ENCODE peak calls at places on chromosome 19, in five cellular contexts. W is activated CD4-positive, alpha-beta T cell treated with anti-CD3 and anti-CD28 coated beads, Interleukin-2, amount 50 U/mL, for 24 hours; G is RPMI7951; F is fibroblast of mammary gland; L is IMR-90. B is an unnamed sample.
A peak's percentile ranks its signal among the peaks of the same experiment; 100 is the strongest.

GRCh38 chr19:1825909-1826556 is 14.0 kb upstream of the ATP8B3 start:
- DNase-seq in W (peak; percentile 67), G (peak; percentile 50), F (peak; percentile 61), L (peak; percentile 56), B (peak; percentile 62)

GRCh38 chr19:32041681-32042292 is 303.6 kb upstream of the ZNF507 start:
- DNase-seq in W (no peak), G (peak; percentile 12), F (peak; percentile 31), L (peak; percentile 31), B (no peak)

GRCh38 chr19:41354343-41354974 is 737 bp upstream of the TGFB1 start:
- DNase-seq in W (no peak), G (no peak), F (no peak), L (no peak), B (no peak)

GRCh38 chr19:16435999-16436650 is 35.6 kb downstream of the EPS15L1 start:
- DNase-seq in W (no peak), G (no peak), F (no peak), L (no peak), B (no peak)

GRCh38 chr19:55611300-55611982 is 6.0 kb downstream of the ZNF865 start:
- DNase-seq in W (no peak), G (no peak), F (no peak), L (no peak), B (no peak)

GRCh38 chr19:49766938-49767315 is at the start of gene AP2A1:
- DNase-seq in W (no peak), G (no peak), F (no peak), L (no peak), B (no peak)

GRCh38 chr19:43318796-43319314 is 34.6 kb upstream of the CD177 start:
- DNase-seq in W (no peak), G (peak; percentile 55), F (no peak), L (no peak), B (no peak)

GRCh38 chr19:29311391-29311790 is 98.4 kb upstream of the UQCRFS1 start:
- DNase-seq in W (no peak), G (no peak), F (no peak), L (no peak), B (peak; percentile 93)

GRCh38 chr19:12156254-12157058 is at the start of gene ZNF625:
- DNase-seq in W (no peak), G (peak; percentile 93), F (peak; percentile 83), L (peak; percentile 87), B (peak; percentile 75)

GRCh38 chr19:3819989-3820388 is 33.8 kb upstream of the MATK start:
- DNase-seq in W (no peak), G (no peak), F (no peak), L (no peak), B (no peak)

B was measured in NCI-H187.